ENCODE peak calls at places on chromosomes 7 and 10, in ten cellular contexts. I, K, Q, D, L, T, A, E, S and G are unnamed samples.

GRCh38 chr7:92276486-92276885 is 30.7 kb downstream of the ANKIB1 start:
- DNase-seq in E (no peak), T (no peak), A (no peak), Q (no peak), K (no peak), D (no peak), L (no peak), S (no peak), I (no peak), G (no peak)

GRCh38 chr10:34967411-34967880 is 122.7 kb downstream of the CUL2 start:
- DNase-seq in A (no peak), I (no peak), Q (peak), T (peak), L (peak), S (no peak), D (peak), E (no peak), K (no peak), G (peak)

GRCh38 chr7:47285860-47286491 is 295.9 kb downstream of the TNS3 start:
- DNase-seq in Q (peak), T (no peak), A (no peak), D (no peak), S (no peak), L (peak), I (no peak), K (no peak), E (no peak), G (peak)

GRCh38 chr10:126252884-126253612 is 135.2 kb downstream of the ADAM12 start:
- DNase-seq in K (no peak), A (no peak), T (no peak), E (no peak), L (peak), I (no peak), D (peak), S (no peak), Q (peak), G (peak)

GRCh38 chr10:119663866-119664698 is 12.9 kb downstream of the BAG3 start:
- DNase-seq in T (no peak), K (no peak), Q (no peak), A (no peak), E (peak), L (peak), I (no peak), S (no peak), D (no peak), G (no peak)

GRCh38 chr10:132036887-132037675 is 28.7 kb upstream of the JAKMIP3 start:
- DNase-seq in D (no peak), I (peak), A (no peak), Q (no peak), E (no peak), K (no peak), S (no peak), T (no peak), L (no peak), G (peak)

GRCh38 chr10:130377986-130378545 is 241.9 kb downstream of the GLRX3 start:
- DNase-seq in T (no peak), L (no peak), D (no peak), E (no peak), A (no peak), S (no peak), K (peak), Q (no peak), I (no peak), G (no peak)

GRCh38 chr7:139709460-139709859 is 68.3 kb downstream of the HIPK2 start:
- DNase-seq in A (no peak), S (no peak), T (peak), L (peak), Q (peak), D (no peak), E (no peak), I (no peak), K (no peak), G (peak)

GRCh38 chr10:9596368-9596920 is 1421.2 kb upstream of the CELF2 start:
- DNase-seq in K (no peak), S (no peak), E (no peak), L (peak), Q (peak), A (no peak), I (no peak), T (no peak), D (peak), G (no peak)